ENCODE peak calls at places on chromosomes 6 and 20, in eight cellular contexts. G is fibroblast of lung, V is mucosa of descending colon, K is body of pancreas, B is sigmoid colon, T is small intestine, I is WERI-Rb-1, Q is hepatocyte. W is an unnamed sample.

GRCh38 chr6:70839286-70840266 is 117.3 kb downstream of the B3GAT2 start:
- DNase-seq in B (no peak), V (no peak), T (no peak), G (no peak), K (no peak), Q (no peak), I (no peak), W (no peak)

GRCh38 chr6:25172819-25173218 is 106.4 kb upstream of the CARMIL1 start:
- DNase-seq in V (no peak), T (no peak), G (peak; percentile 83), I (no peak), B (no peak), K (no peak), Q (no peak), W (no peak)

GRCh38 chr6:140979642-140980091 is 1153.1 kb upstream of the GJE1 start:
- DNase-seq in G (peak; percentile 80), K (peak; percentile 16), V (no peak), B (peak; percentile 49), Q (peak; percentile 47), I (no peak), T (no peak), W (no peak)

GRCh38 chr20:41168281-41169183 is 31.2 kb downstream of the PLCG1 start:
- DNase-seq in G (no peak), K (peak; percentile 8), Q (no peak), V (no peak), T (no peak), I (no peak), B (no peak), W (no peak)

GRCh38 chr6:786946-787763 is 94.2 kb upstream of the EXOC2 start:
- DNase-seq in I (peak; percentile 54), B (no peak), Q (no peak), K (no peak), T (no peak), G (no peak), V (peak; percentile 18), W (peak; percentile 68)

GRCh38 chr6:139189665-139190064 is 54.8 kb downstream of the HECA start:
- DNase-seq in Q (no peak), V (no peak), K (no peak), G (no peak), T (no peak), I (no peak), B (no peak), W (no peak)

GRCh38 chr20:51220293-51220706 is 197.4 kb upstream of the KCNG1 start:
- DNase-seq in Q (peak; percentile 22), K (peak; percentile 14), T (peak; percentile 23), G (peak; percentile 3), B (no peak), V (peak; percentile 67), I (peak; percentile 18), W (peak; percentile 76)

GRCh38 chr6:69086689-69087088 is 451.6 kb downstream of the ADGRB3 start:
- DNase-seq in Q (no peak), V (no peak), K (no peak), G (no peak), B (no peak), I (no peak), T (no peak), W (no peak)

GRCh38 chr6:101392561-101393230 is 812 bp upstream of the GRIK2 start:
- DNase-seq in T (no peak), I (no peak), B (no peak), Q (no peak), V (no peak), K (no peak), G (no peak), W (peak; percentile 46)

GRCh38 chr6:134882426-134883038 is 67.4 kb downstream of the ALDH8A1 start:
- DNase-seq in B (peak; percentile 78), V (peak; percentile 83), Q (peak; percentile 80), I (peak; percentile 62), G (peak; percentile 86), T (peak; percentile 62), K (peak; percentile 65), W (peak; percentile 39)

GRCh38 chr6:44442235-44442634 is 54.7 kb downstream of the CDC5L start:
- DNase-seq in I (no peak), Q (no peak), G (no peak), V (no peak), K (no peak), T (no peak), B (no peak), W (no peak)

GRCh38 chr6:122622404-122622938 is 12.3 kb downstream of the PKIB start:
- DNase-seq in V (no peak), I (no peak), Q (peak; percentile 17), T (no peak), K (peak; percentile 13), G (no peak), B (no peak), W (no peak)

GRCh38 chr6:28988536-28989415 is 16.3 kb downstream of the ZNF311 start:
- DNase-seq in Q (peak; percentile 90), B (peak; percentile 71), T (peak; percentile 63), K (peak; percentile 29), V (peak; percentile 79), G (peak; percentile 71), I (no peak), W (peak; percentile 89)

GRCh38 chr20:48750941-48751620 is 76.7 kb downstream of the PREX1 start:
- DNase-seq in Q (no peak), I (no peak), V (peak; percentile 40), G (no peak), K (no peak), T (peak; percentile 37), B (no peak), W (peak; percentile 91)

GRCh38 chr6:20605581-20605980 is 71.3 kb downstream of the CDKAL1 start:
- DNase-seq in B (no peak), K (no peak), G (peak; percentile 43), Q (no peak), I (no peak), V (no peak), T (no peak), W (no peak)

GRCh38 chr6:51139841-51140462 is 321.3 kb downstream of the TFAP2B start:
- DNase-seq in Q (no peak), K (no peak), T (peak; percentile 3), B (no peak), I (no peak), V (no peak), G (no peak), W (no peak)

GRCh38 chr6:52390361-52390727 is 28.4 kb downstream of the PAQR8 start:
- DNase-seq in I (no peak), T (peak; percentile 76), K (no peak), B (no peak), Q (peak; percentile 16), G (peak; percentile 33), V (peak; percentile 43), W (no peak)

GRCh38 chr20:57749131-57749690 is 39.4 kb upstream of the PMEPA1 start:
- DNase-seq in V (no peak), G (no peak), K (no peak), T (no peak), I (no peak), Q (no peak), B (peak; percentile 63), W (no peak)
- H3K4me3 ChIP-seq in V (no peak overlapping the region), G (no peak overlapping the region), K (no peak overlapping the region), T (no peak overlapping the region), I (peak overlapping the region; percentile 32), Q (no peak overlapping the region), B (peak overlapping the region; percentile 46), W (no peak overlapping the region)

GRCh38 chr6:37456816-37457560 is 24.0 kb downstream of the CMTR1 start:
- DNase-seq in K (no peak), G (peak; percentile 86), V (no peak), Q (no peak), T (no peak), I (no peak), B (peak; percentile 71), W (no peak)
- H3K36me3 ChIP-seq in K (no peaks in the 10 kb centered on the region), G (peaks cover 10% of the 10 kb centered on the region), V (peaks cover 7% of the 10 kb centered on the region), Q (no peaks in the 10 kb centered on the region), T (peaks cover 17% of the 10 kb centered on the region), I (peaks cover 74% of the 10 kb centered on the region), B (peaks cover 66% of the 10 kb centered on the region), W (peaks cover 21% of the 10 kb centered on the region)

GRCh38 chr6:167700199-167700598 is 126.5 kb upstream of the AFDN start:
- DNase-seq in G (no peak), B (peak; percentile 32), I (no peak), Q (no peak), T (no peak), K (no peak), V (no peak), W (no peak)
- H3K4me3 ChIP-seq in G (no peak overlapping the region), B (no peak overlapping the region), I (no peak overlapping the region), Q (no peak overlapping the region), T (no peak overlapping the region), K (no peak overlapping the region), V (no peak overlapping the region), W (no peak overlapping the region)

GRCh38 chr6:5598123-5598522 is 336.8 kb downstream of the FARS2 start:
- DNase-seq in V (no peak), B (no peak), I (no peak), T (no peak), K (no peak), Q (no peak), G (no peak), W (no peak)
- H3K36me3 ChIP-seq in V (no peaks in the 10 kb centered on the region), B (no peaks in the 10 kb centered on the region), I (no peaks in the 10 kb centered on the region), T (no peaks in the 10 kb centered on the region), K (no peaks in the 10 kb centered on the region), Q (no peaks in the 10 kb centered on the region), G (no peaks in the 10 kb centered on the region), W (no peaks in the 10 kb centered on the region)